ENCODE peak calls at places on chromosomes 11 and 22, in nine cellular contexts. E is kidney tubule cell; S is mesenchymal stem cell; P is HEK293T; X is GM13976; J is activated T-helper 9 cell treated with anti-CD3 and anti-CD28 coated beads, Interleukin-2, amount 50 U/mL, for 16 hours; N is T-helper 2 cell; Q is stimulated activated CD8-positive, alpha-beta memory T cell treated with anti-CD3 and anti-CD28 coated beads, Interleukin-15, amount 100 ng/mL, for 1 hour; K is Caki2. C is an unnamed sample.

GRCh38 chr11:117290809-117291396 is at the start of gene BACE1-AS:
- DNase-seq in Q (no peak), P (no peak), X (no peak), S (no peak), E (no peak), N (no peak), J (no peak), K (no peak), C (no peak)

GRCh38 chr11:16572946-16573345 is 165.5 kb upstream of the C11orf58 start:
- DNase-seq in S (peak), J (no peak), N (no peak), K (no peak), P (peak), Q (no peak), X (no peak), E (no peak), C (no peak)

GRCh38 chr11:37972691-37973090 is 1374.7 kb upstream of the RAG2 start:
- DNase-seq in K (no peak), S (peak), Q (no peak), P (no peak), J (no peak), X (no peak), N (no peak), E (peak), C (no peak)

GRCh38 chr11:107705027-107705426 is 6.8 kb downstream of the SLN start:
- DNase-seq in Q (no peak), E (peak), N (no peak), P (no peak), J (no peak), K (peak), S (peak), X (no peak), C (no peak)

GRCh38 chr11:123560001-123560400 is 94.4 kb downstream of the SCN3B start:
- DNase-seq in S (peak), J (no peak), N (no peak), X (peak), P (no peak), E (peak), K (no peak), Q (no peak), C (no peak)

GRCh38 chr11:128424867-128425285 is 162.5 kb downstream of the ETS1 start:
- DNase-seq in N (no peak), P (no peak), K (no peak), E (peak), Q (no peak), X (no peak), J (no peak), S (peak), C (no peak)

GRCh38 chr11:105856954-105857353 is 165.1 kb downstream of the MSANTD4 start:
- DNase-seq in P (no peak), N (no peak), S (no peak), J (no peak), X (no peak), K (no peak), E (no peak), Q (no peak), C (no peak)

GRCh38 chr22:26994801-26995200 is 337.4 kb downstream of the MIAT start:
- DNase-seq in E (no peak), X (no peak), J (no peak), N (no peak), S (no peak), P (no peak), Q (no peak), K (no peak), C (no peak)

GRCh38 chr11:46693597-46694012 is 6.8 kb downstream of the ARHGAP1 start:
- DNase-seq in K (peak), J (no peak), S (peak), Q (no peak), X (no peak), E (peak), N (no peak), P (no peak), C (no peak)

GRCh38 chr11:128525411-128526243 is 61.7 kb downstream of the ETS1 start:
- DNase-seq in K (no peak), Q (no peak), S (peak), J (no peak), E (peak), X (no peak), P (no peak), N (peak), C (no peak)

GRCh38 chr11:95358516-95359322 is 127.7 kb upstream of the SESN3 start:
- DNase-seq in Q (no peak), J (no peak), P (no peak), X (no peak), K (no peak), N (no peak), S (no peak), E (peak), C (no peak)

GRCh38 chr22:46522743-46523300 is 14.6 kb downstream of the CELSR1 start:
- DNase-seq in X (no peak), J (no peak), P (no peak), Q (no peak), K (no peak), E (no peak), N (no peak), S (no peak), C (no peak)

GRCh38 chr11:109978895-109979294 is 114.3 kb upstream of the ZC3H12C start:
- DNase-seq in J (no peak), E (no peak), Q (no peak), S (no peak), N (no peak), P (no peak), K (no peak), X (no peak), C (no peak)

GRCh38 chr22:33401291-33401690 is 343.1 kb upstream of the SYN3 start:
- DNase-seq in K (peak), X (no peak), P (no peak), N (no peak), Q (no peak), J (no peak), S (no peak), E (peak), C (no peak)

GRCh38 chr11:10315083-10315482 is 10.2 kb downstream of the ADM start:
- DNase-seq in X (no peak), S (no peak), P (no peak), N (no peak), J (no peak), Q (no peak), E (no peak), K (no peak), C (no peak)

GRCh38 chr11:46436113-46436512 is 44.5 kb upstream of the CHRM4 start:
- DNase-seq in E (no peak), J (no peak), N (no peak), P (no peak), Q (no peak), K (no peak), X (no peak), S (no peak), C (no peak)

GRCh38 chr22:40009953-40010751 is 15.4 kb downstream of the FAM83F start:
- DNase-seq in E (no peak), K (no peak), X (no peak), S (no peak), Q (no peak), N (no peak), J (no peak), P (no peak), C (no peak)

GRCh38 chr11:2250041-2250440 is 20.3 kb downstream of the ASCL2 start:
- DNase-seq in J (no peak), S (no peak), X (no peak), P (no peak), Q (no peak), E (no peak), K (no peak), N (no peak), C (no peak)

GRCh38 chr11:128594246-128594645 is 6.9 kb upstream of the ETS1 start:
- DNase-seq in P (no peak), Q (no peak), N (no peak), X (no peak), K (no peak), E (no peak), S (no peak), J (no peak), C (no peak)

GRCh38 chr11:68373810-68374501 is 61.6 kb downstream of the LRP5 start:
- DNase-seq in P (no peak), E (no peak), X (no peak), K (no peak), N (no peak), S (peak), J (no peak), Q (no peak), C (peak)

GRCh38 chr11:117199061-117199915 is at the start of gene TAGLN:
- DNase-seq in K (no peak), E (peak), Q (no peak), X (peak), P (no peak), S (peak), J (no peak), N (no peak), C (no peak)

GRCh38 chr11:45606514-45607024 is 58.9 kb downstream of the CHST1 start:
- DNase-seq in J (no peak), E (no peak), K (no peak), Q (no peak), P (no peak), N (no peak), X (no peak), S (no peak), C (no peak)